ENCODE peak calls at places on chromosomes 2 and 18, in seven cellular contexts. W is activated CD8-positive, alpha-beta T cell treated with anti-CD3 and anti-CD28 coated beads, Interleukin-2, amount 10 ng/mL, durations not matched to agents 7 days and 5 days; X is breast epithelium; P is amniotic stem cell; S is dermis blood vessel endothelial cell; O is LoVo; T is dorsolateral prefrontal cortex. L is an unnamed sample.
A peak's percentile ranks its signal among the peaks of the same experiment; 100 is the strongest.

GRCh38 chr2:157190151-157190550 is 67.4 kb upstream of the GALNT5 start:
- DNase-seq in W (no peak), X (no peak), P (no peak), S (peak; percentile 70), O (no peak), T (no peak), L (no peak)

GRCh38 chr2:210662557-210662956 is 106.2 kb downstream of the CPS1 start:
- DNase-seq in W (no peak), X (no peak), P (no peak), S (no peak), O (no peak), T (no peak), L (no peak)

GRCh38 chr2:239439383-239440315 is 38.8 kb upstream of the HDAC4 start:
- DNase-seq in W (no peak), X (no peak), P (no peak), S (no peak), O (no peak), T (peak; percentile 69), L (peak; percentile 38)

GRCh38 chr2:56014075-56014730 is 90.6 kb upstream of the EFEMP1 start:
- DNase-seq in W (no peak), X (no peak), P (no peak), S (peak; percentile 21), O (no peak), T (no peak), L (no peak)

GRCh38 chr18:11512096-11513030 is 97.0 kb upstream of the SLC35G4 start:
- DNase-seq in W (no peak), X (no peak), P (no peak), S (peak; percentile 40), O (no peak), T (no peak), L (no peak)

GRCh38 chr2:6771539-6772365 is 94.0 kb downstream of the CMPK2 start:
- DNase-seq in W (no peak), X (no peak), P (no peak), S (no peak), O (no peak), T (no peak), L (no peak)

GRCh38 chr2:20452551-20452950 is 5.7 kb downstream of the RHOB start:
- DNase-seq in W (no peak), X (no peak), P (no peak), S (peak; percentile 84), O (no peak), T (no peak), L (no peak)

GRCh38 chr18:36843784-36844183 is 14.9 kb downstream of the KIAA1328 start:
- DNase-seq in W (no peak), X (no peak), P (no peak), S (no peak), O (no peak), T (no peak), L (no peak)